ENCODE peak calls at places on chromosomes 3 and 15, in six cellular contexts. J is AG20443; E is ELR; I is activated T-helper 1 cell treated with Interleukin-2 at 50 U/mL for 16 hours; V is NCI-H1930; C is stimulated activated CD8-positive, alpha-beta memory T cell treated with anti-CD3 and anti-CD28 coated beads, Interleukin-15, amount 100 ng/mL, for 1 hour. U is an unnamed sample.

GRCh38 chr3:77513541-77513940 is 473.6 kb downstream of the ROBO2 start:
- DNase-seq in I (no peak), V (no peak), C (no peak), E (no peak), J (peak), U (no peak)

GRCh38 chr15:41435037-41435786 is 18.3 kb downstream of the RTF1 start:
- DNase-seq in J (no peak), E (peak), I (no peak), C (no peak), V (no peak), U (no peak)

GRCh38 chr15:64521201-64521600 is 60.8 kb downstream of the ZNF609 start:
- DNase-seq in C (no peak), I (no peak), E (no peak), V (no peak), J (no peak), U (peak)

GRCh38 chr3:146161725-146162047 is 702 bp upstream of the PLOD2 start:
- DNase-seq in V (no peak), C (no peak), J (peak), E (peak), I (no peak), U (peak)

GRCh38 chr3:50195501-50196252 is 4.3 kb downstream of the GNAT1 start:
- DNase-seq in E (no peak), C (no peak), V (no peak), J (no peak), I (no peak), U (no peak)

GRCh38 chr3:194950906-194951628 is 265.4 kb downstream of the FAM43A start:
- DNase-seq in I (no peak), J (no peak), C (no peak), V (no peak), E (no peak), U (no peak)

GRCh38 chr15:31272558-31273257 is 53.9 kb upstream of the KLF13 start:
- DNase-seq in E (no peak), V (no peak), C (no peak), I (no peak), J (peak), U (no peak)

GRCh38 chr15:59438891-59439290 is 905 bp downstream of the FAM81A start:
- DNase-seq in E (no peak), J (no peak), I (no peak), C (no peak), V (no peak), U (peak)

GRCh38 chr3:167184511-167184910 is 195.6 kb downstream of the ZBBX start:
- DNase-seq in I (no peak), C (no peak), E (peak), V (no peak), J (no peak), U (no peak)

GRCh38 chr15:70701891-70702568 is 61.3 kb downstream of the UACA start:
- DNase-seq in E (peak), J (peak), I (no peak), C (no peak), V (no peak), U (peak)

GRCh38 chr3:69406156-69406555 is 20.3 kb upstream of the FRMD4B start:
- DNase-seq in V (no peak), C (no peak), J (no peak), E (no peak), I (no peak), U (no peak)

GRCh38 chr3:138114431-138114918 is 933 bp downstream of the DZIP1L start:
- DNase-seq in V (no peak), J (peak), I (no peak), E (peak), C (no peak), U (no peak)

GRCh38 chr3:185737020-185737419 is 87.8 kb downstream of the IGF2BP2 start:
- DNase-seq in C (no peak), J (no peak), I (no peak), E (peak), V (no peak), U (peak)

GRCh38 chr15:72588096-72588495 is 66.4 kb upstream of the GOLGA6B start:
- DNase-seq in E (no peak), V (no peak), J (no peak), C (no peak), I (no peak), U (no peak)

GRCh38 chr3:159751141-159751540 is 237.5 kb upstream of the IL12A start:
- DNase-seq in C (no peak), E (peak), J (no peak), V (no peak), I (no peak), U (no peak)

GRCh38 chr3:182490601-182491485 is 302.5 kb upstream of the ATP11B start:
- DNase-seq in E (peak), I (no peak), J (no peak), C (no peak), V (peak), U (peak)

GRCh38 chr15:28178727-28179126 is 79.6 kb upstream of the OCA2 start:
- DNase-seq in I (no peak), J (no peak), V (no peak), E (no peak), C (no peak), U (no peak)

GRCh38 chr3:120926146-120926545 is 18.1 kb downstream of the STXBP5L start:
- DNase-seq in I (no peak), J (no peak), C (no peak), E (no peak), V (no peak), U (no peak)

U was measured in bronchial epithelial cell.